ENCODE peak calls at places on chromosomes 4 and X, in ten cellular contexts. One of them, this sample, is unnamed. For H3K36me3, the result is how much of the 10 kb centered on the place peaks cover.

GRCh38 chrX:151790421-151791160 is 56.0 kb downstream of the CNGA2 start:
- DNase-seq in adrenal gland: no peak
- DNase-seq in ovary: no peak
- DNase-seq in left ventricle myocardium inferior: no peak
- DNase-seq in neural progenitor cell: no peak
- DNase-seq in heart right ventricle: no peak
- DNase-seq in CD4-positive, alpha-beta memory T cell: no peak
- DNase-seq in suprapubic skin: no peak
- DNase-seq in CD8-positive, alpha-beta memory T cell: no peak
- DNase-seq in mesendoderm: no peak
- DNase-seq in this sample: no peak

GRCh38 chrX:65596270-65596669 is 61.7 kb upstream of the LAS1L start:
- DNase-seq in adrenal gland: no peak
- DNase-seq in ovary: no peak
- DNase-seq in left ventricle myocardium inferior: no peak
- DNase-seq in neural progenitor cell: no peak
- DNase-seq in heart right ventricle: no peak
- DNase-seq in CD4-positive, alpha-beta memory T cell: peak
- DNase-seq in suprapubic skin: no peak
- DNase-seq in CD8-positive, alpha-beta memory T cell: peak
- DNase-seq in mesendoderm: peak
- DNase-seq in this sample: peak

GRCh38 chr4:111934294-111934693 is 211.0 kb upstream of the FAM241A start:
- DNase-seq in adrenal gland: no peak
- DNase-seq in ovary: no peak
- DNase-seq in left ventricle myocardium inferior: no peak
- DNase-seq in neural progenitor cell: peak
- DNase-seq in heart right ventricle: no peak
- DNase-seq in CD4-positive, alpha-beta memory T cell: no peak
- DNase-seq in suprapubic skin: no peak
- DNase-seq in CD8-positive, alpha-beta memory T cell: no peak
- DNase-seq in mesendoderm: no peak
- DNase-seq in this sample: no peak

GRCh38 chr4:95889662-95890061 is 49.8 kb downstream of the PDHA2 start:
- DNase-seq in adrenal gland: no peak
- DNase-seq in ovary: no peak
- DNase-seq in left ventricle myocardium inferior: no peak
- DNase-seq in neural progenitor cell: peak
- DNase-seq in heart right ventricle: no peak
- DNase-seq in CD4-positive, alpha-beta memory T cell: no peak
- DNase-seq in suprapubic skin: no peak
- DNase-seq in CD8-positive, alpha-beta memory T cell: no peak
- DNase-seq in mesendoderm: peak
- DNase-seq in this sample: no peak

GRCh38 chrX:19627533-19627932 is 112.2 kb upstream of the MAP3K15 start:
- DNase-seq in adrenal gland: no peak
- DNase-seq in ovary: no peak
- DNase-seq in left ventricle myocardium inferior: no peak
- DNase-seq in neural progenitor cell: no peak
- DNase-seq in heart right ventricle: no peak
- DNase-seq in CD4-positive, alpha-beta memory T cell: no peak
- DNase-seq in suprapubic skin: no peak
- DNase-seq in CD8-positive, alpha-beta memory T cell: no peak
- DNase-seq in mesendoderm: no peak
- DNase-seq in this sample: no peak

GRCh38 chr4:85607624-85608023 is 132.7 kb downstream of the ARHGAP24 start:
- DNase-seq in adrenal gland: no peak
- DNase-seq in ovary: no peak
- DNase-seq in left ventricle myocardium inferior: no peak
- DNase-seq in neural progenitor cell: no peak
- DNase-seq in heart right ventricle: no peak
- DNase-seq in CD4-positive, alpha-beta memory T cell: no peak
- DNase-seq in suprapubic skin: no peak
- DNase-seq in CD8-positive, alpha-beta memory T cell: no peak
- DNase-seq in mesendoderm: no peak
- DNase-seq in this sample: peak

GRCh38 chr4:5750052-5750950 is 39.3 kb downstream of the EVC start:
- DNase-seq in adrenal gland: no peak
- DNase-seq in ovary: no peak
- DNase-seq in left ventricle myocardium inferior: no peak
- DNase-seq in neural progenitor cell: no peak
- DNase-seq in heart right ventricle: no peak
- DNase-seq in CD4-positive, alpha-beta memory T cell: no peak
- DNase-seq in suprapubic skin: peak
- DNase-seq in CD8-positive, alpha-beta memory T cell: no peak
- DNase-seq in mesendoderm: no peak
- DNase-seq in this sample: no peak

GRCh38 chr4:46793036-46793435 is 116.0 kb downstream of the COX7B2 start:
- DNase-seq in adrenal gland: no peak
- DNase-seq in ovary: no peak
- DNase-seq in left ventricle myocardium inferior: no peak
- DNase-seq in neural progenitor cell: no peak
- DNase-seq in heart right ventricle: no peak
- DNase-seq in CD4-positive, alpha-beta memory T cell: no peak
- DNase-seq in suprapubic skin: no peak
- DNase-seq in CD8-positive, alpha-beta memory T cell: no peak
- DNase-seq in mesendoderm: peak
- DNase-seq in this sample: no peak

GRCh38 chr4:112516401-112517066 is 554 bp upstream of the NEUROG2 start:
- DNase-seq in adrenal gland: no peak
- DNase-seq in ovary: no peak
- DNase-seq in left ventricle myocardium inferior: no peak
- DNase-seq in neural progenitor cell: peak
- DNase-seq in heart right ventricle: no peak
- DNase-seq in CD4-positive, alpha-beta memory T cell: no peak
- DNase-seq in suprapubic skin: no peak
- DNase-seq in CD8-positive, alpha-beta memory T cell: no peak
- DNase-seq in mesendoderm: peak
- DNase-seq in this sample: no peak

GRCh38 chrX:72060196-72060974 is 71.3 kb downstream of the RTL5 start:
- DNase-seq in adrenal gland: no peak
- DNase-seq in ovary: peak
- DNase-seq in left ventricle myocardium inferior: no peak
- DNase-seq in neural progenitor cell: peak
- DNase-seq in heart right ventricle: no peak
- DNase-seq in CD4-positive, alpha-beta memory T cell: no peak
- DNase-seq in suprapubic skin: no peak
- DNase-seq in CD8-positive, alpha-beta memory T cell: no peak
- DNase-seq in mesendoderm: peak
- DNase-seq in this sample: no peak

GRCh38 chrX:106306391-106306947 is 138.4 kb downstream of the PWWP3B start:
- DNase-seq in adrenal gland: no peak
- DNase-seq in ovary: no peak
- DNase-seq in left ventricle myocardium inferior: no peak
- DNase-seq in neural progenitor cell: no peak
- DNase-seq in heart right ventricle: no peak
- DNase-seq in CD4-positive, alpha-beta memory T cell: no peak
- DNase-seq in suprapubic skin: no peak
- DNase-seq in CD8-positive, alpha-beta memory T cell: no peak
- DNase-seq in mesendoderm: no peak
- DNase-seq in this sample: no peak

GRCh38 chr4:30840571-30840970 is 120.4 kb downstream of the PCDH7 start:
- DNase-seq in adrenal gland: no peak
- DNase-seq in ovary: no peak
- DNase-seq in left ventricle myocardium inferior: no peak
- DNase-seq in neural progenitor cell: no peak
- DNase-seq in heart right ventricle: no peak
- DNase-seq in CD4-positive, alpha-beta memory T cell: no peak
- DNase-seq in suprapubic skin: no peak
- DNase-seq in CD8-positive, alpha-beta memory T cell: no peak
- DNase-seq in mesendoderm: no peak
- DNase-seq in this sample: no peak

GRCh38 chrX:100829730-100830129 is 9.5 kb downstream of the CSTF2 start:
- DNase-seq in adrenal gland: no peak
- DNase-seq in ovary: no peak
- DNase-seq in left ventricle myocardium inferior: no peak
- DNase-seq in neural progenitor cell: no peak
- DNase-seq in heart right ventricle: no peak
- DNase-seq in CD4-positive, alpha-beta memory T cell: peak
- DNase-seq in suprapubic skin: no peak
- DNase-seq in CD8-positive, alpha-beta memory T cell: no peak
- DNase-seq in mesendoderm: no peak
- DNase-seq in this sample: no peak

GRCh38 chrX:153778684-153779101 is 2.1 kb upstream of the SRPK3 start:
- DNase-seq in adrenal gland: no peak
- DNase-seq in ovary: no peak
- DNase-seq in left ventricle myocardium inferior: no peak
- DNase-seq in neural progenitor cell: no peak
- DNase-seq in heart right ventricle: no peak
- DNase-seq in CD4-positive, alpha-beta memory T cell: no peak
- DNase-seq in suprapubic skin: no peak
- DNase-seq in CD8-positive, alpha-beta memory T cell: no peak
- DNase-seq in mesendoderm: no peak
- DNase-seq in this sample: no peak

GRCh38 chr4:173316060-173316459 is 18.1 kb downstream of the HMGB2 start:
- DNase-seq in adrenal gland: no peak
- DNase-seq in ovary: no peak
- DNase-seq in left ventricle myocardium inferior: no peak
- DNase-seq in neural progenitor cell: no peak
- DNase-seq in heart right ventricle: no peak
- DNase-seq in CD4-positive, alpha-beta memory T cell: no peak
- DNase-seq in suprapubic skin: no peak
- DNase-seq in CD8-positive, alpha-beta memory T cell: no peak
- DNase-seq in mesendoderm: no peak
- DNase-seq in this sample: no peak
- H3K36me3 ChIP-seq in adrenal gland: under half
- H3K36me3 ChIP-seq in ovary: under half
- H3K36me3 ChIP-seq in left ventricle myocardium inferior: under half
- H3K36me3 ChIP-seq in neural progenitor cell: under half
- H3K36me3 ChIP-seq in heart right ventricle: under half
- H3K36me3 ChIP-seq in CD4-positive, alpha-beta memory T cell: under half
- H3K36me3 ChIP-seq in suprapubic skin: under half
- H3K36me3 ChIP-seq in CD8-positive, alpha-beta memory T cell: under half
- H3K36me3 ChIP-seq in mesendoderm: under half
- H3K36me3 ChIP-seq in this sample: under half

DNA sequence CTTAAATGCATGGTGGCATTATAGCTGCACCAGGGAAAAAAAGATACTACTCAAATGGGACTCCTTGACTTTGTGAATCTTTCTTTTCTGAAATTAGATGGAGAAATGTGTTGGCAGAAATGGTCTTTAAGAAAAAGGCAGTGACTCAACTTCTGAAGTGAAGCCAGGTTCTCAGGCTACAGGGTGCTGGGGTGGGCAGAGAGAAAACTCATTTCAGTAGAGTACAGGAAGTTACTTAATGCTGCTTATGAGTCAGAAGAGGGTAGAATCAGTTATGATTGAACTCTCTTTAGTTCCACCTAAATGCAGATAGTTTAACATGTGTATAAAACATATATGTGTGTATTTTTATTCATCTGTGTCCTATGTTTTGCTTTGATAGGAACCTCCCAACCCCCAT is 92.2 kb upstream of the TNIP3 start:
- DNase-seq in adrenal gland: no peak
- DNase-seq in ovary: no peak
- DNase-seq in left ventricle myocardium inferior: no peak
- DNase-seq in neural progenitor cell: no peak
- DNase-seq in heart right ventricle: no peak
- DNase-seq in CD4-positive, alpha-beta memory T cell: peak
- DNase-seq in suprapubic skin: no peak
- DNase-seq in CD8-positive, alpha-beta memory T cell: peak
- DNase-seq in mesendoderm: no peak
- DNase-seq in this sample: peak
- H3K4me3 ChIP-seq in adrenal gland: no peak
- H3K4me3 ChIP-seq in ovary: no peak
- H3K4me3 ChIP-seq in left ventricle myocardium inferior: no peak
- H3K4me3 ChIP-seq in neural progenitor cell: no peak
- H3K4me3 ChIP-seq in heart right ventricle: no peak
- H3K4me3 ChIP-seq in CD4-positive, alpha-beta memory T cell: no peak
- H3K4me3 ChIP-seq in suprapubic skin: no peak
- H3K4me3 ChIP-seq in CD8-positive, alpha-beta memory T cell: no peak
- H3K4me3 ChIP-seq in mesendoderm: no peak
- H3K4me3 ChIP-seq in this sample: no peak

GRCh38 chr4:182540496-182540895 is 297.3 kb downstream of the TENM3 start:
- DNase-seq in adrenal gland: no peak
- DNase-seq in ovary: no peak
- DNase-seq in left ventricle myocardium inferior: no peak
- DNase-seq in neural progenitor cell: no peak
- DNase-seq in heart right ventricle: no peak
- DNase-seq in CD4-positive, alpha-beta memory T cell: no peak
- DNase-seq in suprapubic skin: no peak
- DNase-seq in CD8-positive, alpha-beta memory T cell: no peak
- DNase-seq in mesendoderm: no peak
- DNase-seq in this sample: no peak

GRCh38 chr4:182537031-182537617 is 293.9 kb downstream of the TENM3 start:
- DNase-seq in adrenal gland: no peak
- DNase-seq in ovary: no peak
- DNase-seq in left ventricle myocardium inferior: no peak
- DNase-seq in neural progenitor cell: no peak
- DNase-seq in heart right ventricle: no peak
- DNase-seq in CD4-positive, alpha-beta memory T cell: no peak
- DNase-seq in suprapubic skin: no peak
- DNase-seq in CD8-positive, alpha-beta memory T cell: no peak
- DNase-seq in mesendoderm: no peak
- DNase-seq in this sample: no peak

GRCh38 chr4:182531555-182532162 is 288.5 kb downstream of the TENM3 start:
- DNase-seq in adrenal gland: no peak
- DNase-seq in ovary: no peak
- DNase-seq in left ventricle myocardium inferior: no peak
- DNase-seq in neural progenitor cell: no peak
- DNase-seq in heart right ventricle: no peak
- DNase-seq in CD4-positive, alpha-beta memory T cell: no peak
- DNase-seq in suprapubic skin: no peak
- DNase-seq in CD8-positive, alpha-beta memory T cell: no peak
- DNase-seq in mesendoderm: no peak
- DNase-seq in this sample: no peak

GRCh38 chr4:182533948-182534347 is 290.7 kb downstream of the TENM3 start:
- DNase-seq in adrenal gland: no peak
- DNase-seq in ovary: no peak
- DNase-seq in left ventricle myocardium inferior: no peak
- DNase-seq in neural progenitor cell: no peak
- DNase-seq in heart right ventricle: no peak
- DNase-seq in CD4-positive, alpha-beta memory T cell: no peak
- DNase-seq in suprapubic skin: no peak
- DNase-seq in CD8-positive, alpha-beta memory T cell: no peak
- DNase-seq in mesendoderm: no peak
- DNase-seq in this sample: no peak

DNA sequence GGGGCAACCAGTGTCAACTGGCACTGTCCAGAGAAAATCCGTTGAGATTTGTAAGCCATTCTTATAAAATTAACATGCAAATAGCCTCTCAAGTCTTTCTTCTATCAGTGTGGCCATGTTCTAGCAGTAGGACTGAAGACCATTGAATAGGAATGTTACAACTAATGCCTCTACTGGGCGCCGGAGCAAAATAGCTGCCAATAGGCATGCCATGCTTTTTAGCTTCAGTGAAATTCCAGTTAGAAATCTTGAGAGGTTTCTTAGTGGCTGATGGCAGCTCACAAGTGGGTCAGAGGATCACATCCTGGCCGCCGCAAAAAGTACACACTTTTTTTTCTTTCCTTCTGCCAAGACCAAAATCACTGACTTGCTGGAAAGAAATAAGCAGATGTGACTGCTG is 293.0 kb downstream of the TENM3 start:
- DNase-seq in adrenal gland: no peak
- DNase-seq in ovary: no peak
- DNase-seq in left ventricle myocardium inferior: no peak
- DNase-seq in neural progenitor cell: peak
- DNase-seq in heart right ventricle: no peak
- DNase-seq in CD4-positive, alpha-beta memory T cell: no peak
- DNase-seq in suprapubic skin: no peak
- DNase-seq in CD8-positive, alpha-beta memory T cell: no peak
- DNase-seq in mesendoderm: peak
- DNase-seq in this sample: no peak
- H3K27ac ChIP-seq in adrenal gland: no peak
- H3K27ac ChIP-seq in ovary: no peak
- H3K27ac ChIP-seq in left ventricle myocardium inferior: no peak
- H3K27ac ChIP-seq in neural progenitor cell: peak
- H3K27ac ChIP-seq in heart right ventricle: no peak
- H3K27ac ChIP-seq in CD4-positive, alpha-beta memory T cell: no peak
- H3K27ac ChIP-seq in suprapubic skin: no peak
- H3K27ac ChIP-seq in CD8-positive, alpha-beta memory T cell: no peak
- H3K27ac ChIP-seq in mesendoderm: no peak
- H3K27ac ChIP-seq in this sample: no peak

GRCh38 chrX:53538781-53539180 is 104.6 kb upstream of the HSD17B10 start:
- DNase-seq in adrenal gland: peak
- DNase-seq in ovary: peak
- DNase-seq in left ventricle myocardium inferior: no peak
- DNase-seq in neural progenitor cell: no peak
- DNase-seq in heart right ventricle: no peak
- DNase-seq in CD4-positive, alpha-beta memory T cell: no peak
- DNase-seq in suprapubic skin: no peak
- DNase-seq in CD8-positive, alpha-beta memory T cell: no peak
- DNase-seq in mesendoderm: no peak
- DNase-seq in this sample: no peak
- H3K36me3 ChIP-seq in adrenal gland: under half
- H3K36me3 ChIP-seq in ovary: under half
- H3K36me3 ChIP-seq in left ventricle myocardium inferior: half or more
- H3K36me3 ChIP-seq in neural progenitor cell: under half
- H3K36me3 ChIP-seq in heart right ventricle: under half
- H3K36me3 ChIP-seq in CD4-positive, alpha-beta memory T cell: half or more
- H3K36me3 ChIP-seq in suprapubic skin: half or more
- H3K36me3 ChIP-seq in CD8-positive, alpha-beta memory T cell: half or more
- H3K36me3 ChIP-seq in mesendoderm: under half
- H3K36me3 ChIP-seq in this sample: under half

This sample was measured in small intestine.